ENCODE peak calls at places on chromosomes 2 and 18, in four cellular contexts. C is A549, K is GM23338, I is tibial artery. P is an unnamed sample.

GRCh38 chr18:35695803-35696202 is 114.3 kb downstream of the GALNT1 start:
- DNase-seq in C (no peak), K (no peak), I (no peak), P (no peak)

GRCh38 chr2:231259104-231259503 is 60.7 kb downstream of the ARMC9 start:
- DNase-seq in C (no peak), K (no peak), I (no peak), P (no peak)

GRCh38 chr2:201978988-201979387 is 54.7 kb upstream of the FZD7 start:
- DNase-seq in C (no peak), K (no peak), I (no peak), P (no peak)

GRCh38 chr2:226354434-226354833 is 445.2 kb downstream of the IRS1 start:
- DNase-seq in C (no peak), K (no peak), I (no peak), P (no peak)

GRCh38 chr2:53646788-53647187 is 120.8 kb upstream of the CHAC2 start:
- DNase-seq in C (no peak), K (peak; percentile 70), I (no peak), P (no peak)

GRCh38 chr2:99183025-99183424 is 2.0 kb downstream of the MRPL30 start:
- DNase-seq in C (no peak), K (peak; percentile 21), I (no peak), P (no peak)

GRCh38 chr18:25061345-25061744 is 290.6 kb downstream of the ZNF521 start:
- DNase-seq in C (no peak), K (no peak), I (no peak), P (no peak)

GRCh38 chr2:172995323-172996244 is 80.1 kb upstream of the MAP3K20 start:
- DNase-seq in C (peak; percentile 97), K (peak; percentile 42), I (peak; percentile 35), P (no peak)

GRCh38 chr18:28728891-28729290 is 552.0 kb upstream of the CDH2 start:
- DNase-seq in C (no peak), K (no peak), I (no peak), P (no peak)

GRCh38 chr2:68993660-68994059 is 19.2 kb downstream of the GKN1 start:
- DNase-seq in C (no peak), K (no peak), I (no peak), P (no peak)

GRCh38 chr2:219997341-219997851 is 370.0 kb downstream of the SLC4A3 start:
- DNase-seq in C (peak; percentile 27), K (peak; percentile 81), I (no peak), P (peak; percentile 35)

GRCh38 chr2:166768393-166769123 is 119.7 kb upstream of the XIRP2 start:
- DNase-seq in C (no peak), K (no peak), I (no peak), P (no peak)

GRCh38 chr2:166775176-166775575 is 113.1 kb upstream of the XIRP2 start:
- DNase-seq in C (no peak), K (no peak), I (no peak), P (no peak)

DNA sequence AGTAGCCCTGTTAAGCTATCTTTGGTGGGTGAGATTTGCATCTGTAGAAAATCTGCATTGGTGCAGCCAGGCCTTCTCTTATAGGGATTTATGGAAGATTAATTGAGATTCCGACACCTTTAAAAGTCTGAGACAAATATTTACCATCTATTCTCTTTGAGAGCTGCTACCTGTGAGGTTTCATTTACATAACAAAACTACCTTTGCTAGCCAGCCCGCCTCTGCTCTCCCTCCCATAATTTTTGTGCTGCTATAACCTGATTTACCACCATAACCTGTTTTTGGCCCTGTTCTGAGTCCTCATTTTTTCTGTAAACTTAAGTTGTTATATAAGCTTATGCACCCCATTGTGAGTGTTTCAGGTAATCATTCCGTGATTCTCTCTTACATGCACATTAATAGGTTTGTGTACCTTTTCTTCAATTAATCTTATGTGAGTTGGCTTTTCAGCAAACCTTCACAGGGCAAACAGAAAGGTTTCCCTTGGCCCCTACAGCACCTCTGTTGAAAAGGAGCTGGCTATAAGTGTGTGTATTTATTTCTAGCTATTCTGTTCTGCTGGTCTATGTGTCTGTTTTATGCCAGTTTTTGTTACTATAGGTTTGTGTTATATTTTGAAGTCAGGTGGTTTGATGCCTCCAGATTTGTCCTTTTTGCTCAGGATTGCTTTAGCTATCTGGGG is 114.9 kb upstream of the XIRP2 start:
- DNase-seq in C (no peak), K (peak; percentile 71), I (no peak), P (no peak)
- TF ChIP-seq CTCF in C (no peak), K (no peak), I (no peak), P (no peak)

DNA sequence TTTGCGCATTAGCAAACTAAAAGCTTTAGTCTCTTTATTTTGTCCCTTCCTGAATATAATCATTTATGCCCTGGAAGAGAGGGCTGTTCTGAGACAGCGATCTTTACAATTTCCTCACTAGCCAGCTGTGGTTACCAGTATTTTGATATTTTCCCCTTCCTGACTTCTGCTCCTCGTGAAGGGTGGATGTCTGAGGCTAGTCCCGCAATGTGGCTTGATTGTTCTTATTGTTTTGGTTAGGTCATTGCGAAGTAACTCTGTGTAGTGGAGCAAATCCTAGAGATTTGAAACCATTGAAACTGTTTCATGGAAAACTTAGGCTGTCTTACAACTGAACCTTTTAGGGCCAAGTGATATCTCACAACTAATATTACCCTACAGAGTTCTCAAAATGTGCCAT is 2.4 kb downstream of the MRPL33 start:
- DNase-seq in C (no peak), K (no peak), I (no peak), P (no peak)
- TF ChIP-seq CTCF in C (no peak), K (no peak), I (no peak), P (no peak)

GRCh38 chr2:240579071-240579762 is 7.3 kb upstream of the CAPN10 start:
- DNase-seq in C (no peak), K (no peak), I (no peak), P (no peak)

GRCh38 chr2:240581811-240582210 is 4.7 kb upstream of the CAPN10 start:
- DNase-seq in C (no peak), K (no peak), I (no peak), P (no peak)

GRCh38 chr2:240578488-240578887 is 8.0 kb upstream of the CAPN10 start:
- DNase-seq in C (no peak), K (no peak), I (no peak), P (no peak)

GRCh38 chr2:240578110-240578450 is 8.5 kb upstream of the CAPN10 start:
- DNase-seq in C (no peak), K (no peak), I (no peak), P (no peak)

DNA sequence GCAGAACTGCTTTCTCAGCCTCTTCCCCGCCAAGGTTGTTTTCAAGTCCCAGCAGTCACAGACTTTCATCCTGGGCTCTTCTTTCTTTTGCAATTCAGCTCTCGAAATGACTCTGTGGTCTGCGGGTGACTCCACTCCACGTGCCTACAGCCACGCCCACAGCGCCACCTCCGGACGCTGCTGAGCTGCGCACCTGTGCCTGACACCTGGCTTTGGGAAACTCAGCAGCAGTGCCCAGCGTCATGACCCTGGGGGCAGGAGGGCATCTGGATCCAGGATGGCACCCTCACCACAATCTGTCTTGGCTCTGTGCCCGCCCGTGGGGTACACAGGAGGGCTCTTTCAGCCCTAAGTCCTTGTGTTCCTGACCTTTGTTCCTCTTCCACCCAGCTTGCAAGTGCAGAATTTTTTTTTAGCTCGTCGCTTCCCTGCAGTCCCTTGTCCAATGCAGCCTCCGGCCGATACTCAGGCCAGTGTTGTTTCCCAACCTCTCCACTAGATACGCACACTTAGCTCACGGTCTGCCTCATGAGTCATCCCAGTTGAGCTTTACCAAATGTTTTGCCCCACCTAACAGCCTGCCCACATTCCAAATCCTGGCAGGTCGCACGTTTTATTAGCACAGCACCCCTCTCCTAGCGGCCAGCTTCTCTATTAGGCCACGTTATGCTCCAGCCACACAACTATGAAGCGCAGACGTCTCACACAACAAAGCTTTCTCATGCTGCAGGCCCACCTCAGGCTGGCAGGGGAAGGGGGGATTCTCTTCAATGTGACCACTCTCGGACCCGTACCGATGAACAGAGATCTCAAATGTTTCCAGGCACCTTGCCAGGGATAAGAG is 6.5 kb upstream of the CAPN10 start:
- DNase-seq in C (peak; percentile 82), K (peak; percentile 76), I (peak; percentile 64), P (peak; percentile 83)
- TF ChIP-seq CTCF in C (no peak), K (peak; percentile 60), I (no peak), P (peak; percentile 62)

GRCh38 chr2:24824966-24825882 is 32.0 kb downstream of the CENPO start:
- DNase-seq in C (peak; percentile 60), K (peak; percentile 31), I (no peak), P (peak; percentile 61)
- TF ChIP-seq CTCF in C (peak; percentile 55), K (peak; percentile 65), I (peak; percentile 20), P (peak; percentile 64)

GRCh38 chr2:184597996-184598312 is 375 bp upstream of the ZNF804A start:
- DNase-seq in C (no peak), K (peak; percentile 8), I (no peak), P (no peak)

GRCh38 chr2:184599054-184599874 is 935 bp downstream of the ZNF804A start:
- DNase-seq in C (no peak), K (no peak), I (no peak), P (no peak)

GRCh38 chr2:184598313-184599053 is at the start of gene ZNF804A:
- DNase-seq in C (no peak), K (peak; percentile 55), I (peak; percentile 56), P (peak; percentile 23)

GRCh38 chr2:184597571-184597980 is 753 bp upstream of the ZNF804A start:
- DNase-seq in C (no peak), K (peak; percentile 77), I (peak; percentile 21), P (no peak)

DNA sequence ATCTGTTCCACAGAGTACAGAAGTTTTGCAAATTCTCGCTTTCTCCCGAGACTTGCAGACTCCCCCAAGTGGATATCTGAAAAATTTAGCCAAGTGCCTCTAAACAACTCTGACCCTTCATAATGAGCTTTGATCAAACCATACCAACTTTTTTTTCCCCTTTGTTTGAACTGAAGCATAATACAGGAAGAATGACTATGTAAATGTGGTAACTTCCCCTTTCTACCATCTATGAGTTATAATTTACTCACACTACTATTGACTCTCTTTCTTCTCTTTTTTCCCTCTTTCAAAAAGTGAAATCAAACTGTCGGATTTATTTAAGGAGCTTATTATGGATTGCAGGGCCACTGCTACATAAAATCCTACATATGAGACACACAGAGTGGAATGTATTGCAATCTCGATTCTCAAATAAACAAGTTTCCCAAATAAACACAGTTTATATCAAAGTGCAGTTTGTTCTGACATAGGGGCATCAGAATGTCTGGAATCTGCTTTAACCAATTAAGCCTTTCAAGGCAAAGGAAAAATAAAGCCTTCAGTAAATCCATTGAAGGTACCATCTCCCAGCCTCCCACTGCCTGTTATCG is 1.4 kb upstream of the ZNF804A start:
- DNase-seq in C (no peak), K (peak; percentile 48), I (no peak), P (no peak)
- TF ChIP-seq CTCF in C (no peak), K (peak; percentile 33), I (no peak), P (no peak)

DNA sequence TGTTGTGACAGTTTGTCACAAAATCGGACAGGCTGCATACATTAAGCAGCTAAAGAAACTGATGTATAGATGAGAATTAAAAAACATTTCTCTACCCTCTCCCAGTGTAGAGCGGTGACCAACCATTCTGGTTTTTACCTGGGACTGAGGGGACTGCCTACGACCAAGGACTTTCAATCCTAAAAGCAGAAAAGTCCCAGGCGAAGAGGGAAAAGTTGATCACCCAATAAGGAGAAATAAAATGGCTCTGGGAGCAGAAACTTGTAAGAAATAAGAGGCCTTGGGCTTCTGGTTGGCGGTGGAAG is 30.9 kb upstream of the YPEL5 start:
- DNase-seq in C (no peak), K (no peak), I (no peak), P (no peak)
- TF ChIP-seq CTCF in C (no peak), K (no peak), I (no peak), P (peak; percentile 36)

P was measured in activated CD8-positive, alpha-beta T cell treated with anti-CD3 and anti-CD28 coated beads for 36 hours.